ENCODE peak calls at places on chromosome 2, in four cellular contexts. M, C, G and L are unnamed samples.

GRCh38 chr2:128172191-128172590 is 81.2 kb downstream of the UGGT1 start:
- DNase-seq in M (no peak), C (no peak), G (no peak), L (no peak)

GRCh38 chr2:43406643-43407042 is 180.2 kb upstream of the ZFP36L2 start:
- DNase-seq in M (no peak), G (no peak), C (no peak), L (no peak)

GRCh38 chr2:160221391-160222276 is 21.6 kb upstream of the ITGB6 start:
- DNase-seq in G (no peak), C (peak; percentile 70), M (no peak), L (no peak)

GRCh38 chr2:162265666-162266467 is 22.6 kb upstream of the FAP start:
- DNase-seq in M (no peak), G (no peak), C (no peak), L (no peak)

GRCh38 chr2:207819839-207820784 is 50.4 kb upstream of the FZD5 start:
- DNase-seq in C (no peak), G (no peak), M (no peak), L (no peak)

GRCh38 chr2:217848351-217848957 is 154.3 kb downstream of the TNS1 start:
- DNase-seq in G (no peak), C (no peak), M (no peak), L (no peak)

GRCh38 chr2:240604291-240604938 is 17.9 kb downstream of the CAPN10 start:
- DNase-seq in G (no peak), C (peak; percentile 33), M (peak; percentile 75), L (no peak)

GRCh38 chr2:113157897-113158753 is 15.6 kb upstream of the PSD4 start:
- DNase-seq in M (peak; percentile 47), C (peak; percentile 80), G (no peak), L (no peak)

GRCh38 chr2:177430425-177430824 is 37.9 kb downstream of the AGPS start:
- DNase-seq in M (no peak), C (no peak), G (no peak), L (no peak)

GRCh38 chr2:27123302-27124150 is at the start of gene ABHD1:
- DNase-seq in M (no peak), G (peak; percentile 40), C (no peak), L (peak; percentile 8)

GRCh38 chr2:60105868-60106267 is 447.6 kb downstream of the BCL11A start:
- DNase-seq in M (no peak), G (no peak), C (no peak), L (peak; percentile 4)

GRCh38 chr2:214934006-214934405 is 124.5 kb upstream of the BARD1 start:
- DNase-seq in C (no peak), G (no peak), M (no peak), L (no peak)